ENCODE peak calls at places on chromosomes 13 and 19, in five cellular contexts. P is A549, I is H7, M is astrocyte of the cerebellum, H is HFF-Myc. F is an unnamed sample.
A peak's percentile ranks its signal among the peaks of the same experiment; 100 is the strongest.

GRCh38 chr13:95509521-95510315 is 42.8 kb upstream of the CLDN10 start:
- DNase-seq in P (no peak), I (no peak), M (no peak), H (no peak), F (no peak)

GRCh38 chr13:42355841-42356575 is 84.1 kb downstream of the AKAP11 start:
- DNase-seq in P (no peak), I (no peak), M (no peak), H (no peak), F (no peak)

GRCh38 chr19:936175-936546 is 10.3 kb downstream of the ARID3A start:
- DNase-seq in P (no peak), I (no peak), M (no peak), H (no peak), F (no peak)

GRCh38 chr13:102587916-102588315 is 8.9 kb upstream of the TPP2 start:
- DNase-seq in P (no peak), I (no peak), M (no peak), H (no peak), F (no peak)

GRCh38 chr13:20993661-20994440 is 67.5 kb downstream of the LATS2 start:
- DNase-seq in P (no peak), I (no peak), M (peak; percentile 67), H (peak; percentile 42), F (no peak)

GRCh38 chr19:571127-571974 is 1.0 kb upstream of the BSG start:
- DNase-seq in P (no peak), I (peak; percentile 82), M (no peak), H (no peak), F (peak; percentile 63)

GRCh38 chr13:50672025-50672424 is 171.5 kb downstream of the DLEU7 start:
- DNase-seq in P (no peak), I (no peak), M (no peak), H (no peak), F (no peak)

GRCh38 chr13:33678906-33679657 is 138.9 kb upstream of the RFC3 start:
- DNase-seq in P (peak; percentile 57), I (peak; percentile 19), M (peak; percentile 39), H (no peak), F (peak; percentile 83)

GRCh38 chr19:12365094-12365371 is 450 bp downstream of the ZNF442 start:
- DNase-seq in P (no peak), I (peak; percentile 81), M (no peak), H (no peak), F (peak; percentile 15)

GRCh38 chr19:1935484-1936208 is 5.3 kb upstream of the CSNK1G2 start:
- DNase-seq in P (no peak), I (no peak), M (no peak), H (no peak), F (no peak)

GRCh38 chr19:55355213-55355821 is 798 bp upstream of the COX6B2 start:
- DNase-seq in P (no peak), I (no peak), M (no peak), H (no peak), F (no peak)

GRCh38 chr13:113771709-113772331 is 12.8 kb downstream of the TMEM255B start:
- DNase-seq in P (no peak), I (no peak), M (no peak), H (no peak), F (no peak)